ENCODE peak calls at places on chromosomes 3 and 15, in nine cellular contexts. K is IMR-90, V is AG10803, D is heart right ventricle, H is MM.1S, W is B cell, U is A549, F is right atrium auricular region, J is lower lobe of right lung. X is an unnamed sample.

GRCh38 chr3:69113536-69113935 is 8.9 kb downstream of the LMOD3 start:
- DNase-seq in F (no peak), U (no peak), V (no peak), D (no peak), J (no peak), H (no peak), K (peak), W (no peak), X (no peak)

GRCh38 chr3:77372018-77372417 is 332.1 kb downstream of the ROBO2 start:
- DNase-seq in V (no peak), D (no peak), U (no peak), W (no peak), J (no peak), F (no peak), K (no peak), H (no peak), X (no peak)

GRCh38 chr15:68176601-68177000 is 28.5 kb downstream of the CALML4 start:
- DNase-seq in H (no peak), K (no peak), D (no peak), U (no peak), W (no peak), F (no peak), J (no peak), V (peak), X (no peak)

GRCh38 chr3:146626384-146627122 is 21.4 kb upstream of the PLSCR5 start:
- DNase-seq in J (no peak), V (no peak), D (no peak), K (no peak), H (no peak), U (no peak), W (no peak), F (no peak), X (no peak)

GRCh38 chr15:73630796-73631471 is 2.3 kb downstream of the NPTN start:
- DNase-seq in W (no peak), H (no peak), U (no peak), D (no peak), F (no peak), V (no peak), J (no peak), K (no peak), X (no peak)

GRCh38 chr15:91124155-91124554 is 24.1 kb downstream of the SV2B start:
- DNase-seq in J (no peak), D (no peak), V (no peak), W (no peak), F (no peak), H (no peak), U (no peak), K (no peak), X (no peak)

GRCh38 chr3:150114873-150115570 is 144.3 kb upstream of the PFN2 start:
- DNase-seq in F (no peak), H (no peak), U (no peak), W (no peak), J (no peak), D (no peak), K (peak), V (peak), X (no peak)

GRCh38 chr3:23390989-23391388 is 187.9 kb downstream of the UBE2E2 start:
- DNase-seq in U (no peak), W (no peak), K (no peak), F (no peak), H (no peak), J (no peak), D (no peak), V (no peak), X (no peak)

GRCh38 chr3:143163562-143163961 is 44.0 kb downstream of the CHST2 start:
- DNase-seq in U (no peak), V (no peak), K (no peak), W (no peak), H (no peak), J (no peak), D (no peak), F (no peak), X (no peak)

GRCh38 chr3:125507128-125507527 is 12.9 kb downstream of the SNX4 start:
- DNase-seq in H (no peak), F (no peak), K (no peak), J (no peak), D (no peak), U (no peak), W (no peak), V (no peak), X (no peak)

GRCh38 chr3:172924546-172924945 is 174.0 kb downstream of the ECT2 start:
- DNase-seq in V (no peak), J (no peak), F (no peak), H (no peak), W (no peak), U (no peak), D (no peak), K (no peak), X (no peak)

GRCh38 chr3:52043750-52044149 is 12.6 kb downstream of the DUSP7 start:
- DNase-seq in U (no peak), F (no peak), D (no peak), J (no peak), H (no peak), W (no peak), V (no peak), K (no peak), X (no peak)

GRCh38 chr15:49521802-49522201 is 98.8 kb downstream of the FGF7 start:
- DNase-seq in F (no peak), V (no peak), J (no peak), H (no peak), K (peak), W (no peak), D (no peak), U (no peak), X (no peak)

GRCh38 chr15:62105266-62105665 is 38.5 kb downstream of the C2CD4A start:
- DNase-seq in D (no peak), J (no peak), H (peak), F (no peak), V (no peak), U (no peak), W (no peak), K (no peak), X (no peak)

GRCh38 chr3:137105277-137105977 is 147.6 kb downstream of the IL20RB start:
- DNase-seq in W (no peak), H (peak), V (peak), J (no peak), U (peak), K (peak), F (no peak), D (peak), X (peak)

GRCh38 chr15:78110916-78111475 is 18.6 kb downstream of the SH2D7 start:
- DNase-seq in K (no peak), H (no peak), U (no peak), W (peak), D (no peak), J (no peak), F (no peak), V (no peak), X (no peak)

GRCh38 chr3:108513961-108514360 is 3.6 kb upstream of the MYH15 start:
- DNase-seq in K (peak), U (no peak), D (no peak), H (no peak), J (no peak), V (peak), W (no peak), F (no peak), X (no peak)

GRCh38 chr3:145798691-145799550 is 362.1 kb downstream of the PLOD2 start:
- DNase-seq in D (no peak), W (no peak), V (peak), K (no peak), H (no peak), U (no peak), J (no peak), F (no peak), X (no peak)

GRCh38 chr15:82943176-82943575 is 9.3 kb downstream of the HOMER2 start:
- DNase-seq in H (no peak), U (no peak), J (no peak), D (no peak), V (peak), F (no peak), W (no peak), K (no peak), X (no peak)

GRCh38 chr3:52405066-52405465 is 39.8 kb downstream of the SEMA3G start:
- DNase-seq in K (no peak), H (no peak), V (no peak), J (peak), W (peak), U (no peak), D (no peak), F (no peak), X (no peak)

GRCh38 chr3:56782215-56782614 is 19.5 kb downstream of the ARHGEF3 start:
- DNase-seq in U (no peak), K (no peak), J (no peak), F (no peak), D (no peak), V (no peak), H (no peak), W (no peak), X (no peak)

GRCh38 chr15:87604857-87605446 is 651.6 kb downstream of the NTRK3 start:
- DNase-seq in D (no peak), K (no peak), J (no peak), U (peak), W (no peak), V (no peak), F (no peak), H (peak), X (no peak)
- TF ChIP-seq CTCF in D (peak), K (peak), J (peak), U (peak), W (no peak), V (peak), F (no peak), H (peak), X (no peak)

DNA sequence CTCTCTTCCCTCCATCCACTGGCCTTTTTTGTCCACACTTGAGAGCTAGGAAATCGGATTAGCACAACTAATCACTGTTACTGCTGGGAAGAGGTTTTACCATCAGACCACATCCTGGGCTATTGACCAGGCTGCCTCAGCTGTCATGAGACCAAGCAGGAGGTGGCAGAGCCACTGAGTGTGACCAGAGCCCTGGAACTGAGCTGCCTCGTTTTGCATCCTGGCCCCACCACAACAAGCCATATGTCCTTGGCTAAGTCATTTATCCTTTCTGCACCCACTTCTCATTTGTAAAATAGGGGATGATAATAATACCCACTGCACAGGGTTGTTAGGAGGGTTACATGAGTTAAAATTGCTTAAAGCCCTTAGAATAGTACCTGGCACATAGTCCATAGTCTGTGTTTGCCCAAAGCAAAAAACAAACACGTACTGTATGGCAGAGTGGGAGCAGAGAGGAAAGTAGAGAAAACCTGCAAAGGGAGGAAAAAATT is 34.1 kb downstream of the TMEM158 start:
- DNase-seq in H (no peak), V (no peak), D (no peak), U (no peak), W (no peak), K (no peak), F (no peak), J (no peak), X (no peak)
- TF ChIP-seq CTCF in H (no peak), V (no peak), D (no peak), U (no peak), W (no peak), K (no peak), F (no peak), J (no peak), X (no peak)

DNA sequence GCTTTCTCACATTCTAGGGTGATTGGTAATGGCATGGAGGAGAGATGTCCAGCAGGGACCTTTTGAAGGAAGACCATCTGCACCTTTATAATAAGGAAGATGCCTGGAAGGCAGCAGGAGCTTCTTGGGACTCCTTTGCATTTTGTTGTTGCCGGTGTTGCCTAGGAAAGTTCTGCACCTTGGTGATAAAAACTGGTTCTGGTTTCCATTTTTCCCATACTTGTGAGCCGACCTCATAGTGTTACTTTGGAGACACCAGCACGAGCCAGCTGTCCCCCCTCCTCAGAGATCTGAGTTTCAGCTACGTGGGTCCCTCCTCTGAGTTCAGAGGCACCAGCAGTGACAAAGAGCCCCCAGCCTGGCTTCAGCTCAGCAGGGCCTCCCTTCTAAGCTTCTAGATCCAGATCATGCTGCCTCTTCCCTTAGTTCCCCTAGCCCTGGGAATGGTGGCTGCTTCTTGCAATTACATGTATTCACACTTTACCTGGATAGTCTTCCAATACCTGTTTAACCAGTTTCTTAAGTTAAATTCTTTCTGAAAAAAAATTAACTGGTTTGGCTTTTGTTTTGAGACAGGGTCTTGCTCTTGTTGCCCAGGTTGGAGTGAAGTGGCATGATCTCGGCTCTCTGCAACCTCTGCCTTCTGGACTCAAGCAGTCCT is 18.0 kb upstream of the FSTL1 start:
- DNase-seq in U (no peak), H (no peak), J (no peak), W (no peak), V (no peak), D (no peak), F (no peak), K (no peak), X (peak)
- TF ChIP-seq CTCF in U (no peak), H (no peak), J (no peak), W (no peak), V (no peak), D (no peak), F (no peak), K (no peak), X (no peak)

DNA sequence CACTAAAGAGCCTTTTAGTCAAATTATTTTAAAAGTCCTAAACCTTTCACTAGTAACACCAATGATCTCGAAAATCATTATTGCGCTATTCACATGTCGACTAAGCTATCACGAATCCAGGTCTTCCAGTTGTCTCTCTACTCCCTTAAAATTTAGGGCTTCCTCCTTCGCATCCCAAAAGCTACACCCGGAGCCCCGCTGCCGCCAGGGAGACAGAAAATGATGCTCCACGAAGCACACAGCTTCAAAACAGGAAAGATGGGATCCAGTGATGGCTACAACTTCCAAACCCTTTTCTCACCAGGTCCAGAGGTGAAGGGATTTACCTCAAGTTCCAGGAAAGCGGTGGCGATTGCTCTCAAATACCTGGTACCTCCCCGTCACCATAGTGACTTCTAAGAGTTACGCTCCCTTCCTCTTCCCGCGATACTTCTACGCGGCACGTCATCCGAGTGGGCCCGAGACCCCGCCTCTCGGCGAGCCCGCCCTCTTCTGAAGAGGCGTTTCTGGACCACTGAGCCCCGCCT is at the start of gene IFT80:
- DNase-seq in K (peak), W (peak), F (peak), U (peak), V (peak), D (peak), H (peak), J (peak), X (peak)
- TF ChIP-seq CTCF in K (no peak), W (no peak), F (no peak), U (no peak), V (peak), D (no peak), H (no peak), J (no peak), X (no peak)

GRCh38 chr3:62109534-62109933 is 263.8 kb downstream of the FEZF2 start:
- DNase-seq in D (no peak), K (peak), J (no peak), H (no peak), W (no peak), U (no peak), V (peak), F (peak), X (no peak)
- TF ChIP-seq CTCF in D (no peak), K (peak), J (no peak), H (no peak), W (no peak), U (no peak), V (peak), F (no peak), X (no peak)

GRCh38 chr15:100772478-100773378 is 106.9 kb upstream of the ALDH1A3 start:
- DNase-seq in W (no peak), F (peak), J (no peak), U (no peak), K (no peak), V (no peak), D (no peak), H (no peak), X (no peak)
- TF ChIP-seq CTCF in W (no peak), F (no peak), J (no peak), U (no peak), K (no peak), V (no peak), D (no peak), H (no peak), X (no peak)